ENCODE peak calls at places on chromosomes 3 and 15, in eight cellular contexts. One of them, this sample, is unnamed.

GRCh38 chr15:69979269-69979668 is 118.4 kb downstream of the TLE3 start:
- DNase-seq in IMR-90: peak
- DNase-seq in breast epithelium: no peak
- DNase-seq in transverse colon: peak
- DNase-seq in body of pancreas: peak
- DNase-seq in heart left ventricle: no peak
- DNase-seq in testis: no peak
- DNase-seq in K562: no peak
- DNase-seq in this sample: no peak

GRCh38 chr15:89836255-89837133 is 21.8 kb upstream of the ANPEP start:
- DNase-seq in IMR-90: peak
- DNase-seq in breast epithelium: no peak
- DNase-seq in transverse colon: no peak
- DNase-seq in body of pancreas: no peak
- DNase-seq in heart left ventricle: no peak
- DNase-seq in testis: no peak
- DNase-seq in K562: no peak
- DNase-seq in this sample: no peak

GRCh38 chr15:83611312-83611711 is 42.6 kb upstream of the ADAMTSL3 start:
- DNase-seq in IMR-90: no peak
- DNase-seq in breast epithelium: no peak
- DNase-seq in transverse colon: no peak
- DNase-seq in body of pancreas: peak
- DNase-seq in heart left ventricle: no peak
- DNase-seq in testis: no peak
- DNase-seq in K562: no peak
- DNase-seq in this sample: no peak

GRCh38 chr3:104040896-104041295 is 1325.8 kb upstream of the ALCAM start:
- DNase-seq in IMR-90: no peak
- DNase-seq in breast epithelium: no peak
- DNase-seq in transverse colon: no peak
- DNase-seq in body of pancreas: no peak
- DNase-seq in heart left ventricle: no peak
- DNase-seq in testis: no peak
- DNase-seq in K562: no peak
- DNase-seq in this sample: no peak

GRCh38 chr15:71182522-71182921 is 67.3 kb downstream of the THSD4 start:
- DNase-seq in IMR-90: no peak
- DNase-seq in breast epithelium: no peak
- DNase-seq in transverse colon: no peak
- DNase-seq in body of pancreas: no peak
- DNase-seq in heart left ventricle: no peak
- DNase-seq in testis: no peak
- DNase-seq in K562: no peak
- DNase-seq in this sample: no peak

GRCh38 chr3:16391936-16392536 is 121.5 kb downstream of the RFTN1 start:
- DNase-seq in IMR-90: no peak
- DNase-seq in breast epithelium: no peak
- DNase-seq in transverse colon: no peak
- DNase-seq in body of pancreas: no peak
- DNase-seq in heart left ventricle: no peak
- DNase-seq in testis: no peak
- DNase-seq in K562: no peak
- DNase-seq in this sample: no peak

GRCh38 chr3:50572158-50572557 is 2.8 kb downstream of the HEMK1 start:
- DNase-seq in IMR-90: peak
- DNase-seq in breast epithelium: peak
- DNase-seq in transverse colon: peak
- DNase-seq in body of pancreas: peak
- DNase-seq in heart left ventricle: peak
- DNase-seq in testis: peak
- DNase-seq in K562: peak
- DNase-seq in this sample: peak

GRCh38 chr15:63969652-63970421 is 76.4 kb downstream of the DAPK2 start:
- DNase-seq in IMR-90: no peak
- DNase-seq in breast epithelium: no peak
- DNase-seq in transverse colon: peak
- DNase-seq in body of pancreas: peak
- DNase-seq in heart left ventricle: peak
- DNase-seq in testis: no peak
- DNase-seq in K562: no peak
- DNase-seq in this sample: no peak

GRCh38 chr3:54859204-54859603 is 68.7 kb downstream of the LRTM1 start:
- DNase-seq in IMR-90: peak
- DNase-seq in breast epithelium: no peak
- DNase-seq in transverse colon: no peak
- DNase-seq in body of pancreas: no peak
- DNase-seq in heart left ventricle: no peak
- DNase-seq in testis: no peak
- DNase-seq in K562: no peak
- DNase-seq in this sample: no peak

GRCh38 chr15:66705277-66705927 is 3.4 kb downstream of the SMAD6 start:
- DNase-seq in IMR-90: no peak
- DNase-seq in breast epithelium: no peak
- DNase-seq in transverse colon: no peak
- DNase-seq in body of pancreas: no peak
- DNase-seq in heart left ventricle: no peak
- DNase-seq in testis: no peak
- DNase-seq in K562: no peak
- DNase-seq in this sample: no peak

GRCh38 chr15:66706225-66706732 is 4.2 kb downstream of the SMAD6 start:
- DNase-seq in IMR-90: peak
- DNase-seq in breast epithelium: no peak
- DNase-seq in transverse colon: no peak
- DNase-seq in body of pancreas: peak
- DNase-seq in heart left ventricle: peak
- DNase-seq in testis: peak
- DNase-seq in K562: peak
- DNase-seq in this sample: no peak

GRCh38 chr15:66708389-66708788 is 6.4 kb downstream of the SMAD6 start:
- DNase-seq in IMR-90: no peak
- DNase-seq in breast epithelium: no peak
- DNase-seq in transverse colon: no peak
- DNase-seq in body of pancreas: no peak
- DNase-seq in heart left ventricle: no peak
- DNase-seq in testis: no peak
- DNase-seq in K562: no peak
- DNase-seq in this sample: no peak

GRCh38 chr15:66707310-66708160 is 5.5 kb downstream of the SMAD6 start:
- DNase-seq in IMR-90: peak
- DNase-seq in breast epithelium: no peak
- DNase-seq in transverse colon: peak
- DNase-seq in body of pancreas: peak
- DNase-seq in heart left ventricle: peak
- DNase-seq in testis: peak
- DNase-seq in K562: no peak
- DNase-seq in this sample: peak

GRCh38 chr15:66706840-66707239 is 4.8 kb downstream of the SMAD6 start:
- DNase-seq in IMR-90: no peak
- DNase-seq in breast epithelium: no peak
- DNase-seq in transverse colon: no peak
- DNase-seq in body of pancreas: no peak
- DNase-seq in heart left ventricle: no peak
- DNase-seq in testis: no peak
- DNase-seq in K562: no peak
- DNase-seq in this sample: no peak
- H3K4me3 ChIP-seq in IMR-90: no peak
- H3K4me3 ChIP-seq in breast epithelium: peak
- H3K4me3 ChIP-seq in transverse colon: no peak
- H3K4me3 ChIP-seq in body of pancreas: no peak
- H3K4me3 ChIP-seq in heart left ventricle: peak
- H3K4me3 ChIP-seq in testis: peak
- H3K4me3 ChIP-seq in K562: no peak
- H3K4me3 ChIP-seq in this sample: peak

GRCh38 chr15:80180986-80181385 is 28.2 kb downstream of the FAH start:
- DNase-seq in IMR-90: no peak
- DNase-seq in breast epithelium: no peak
- DNase-seq in transverse colon: no peak
- DNase-seq in body of pancreas: no peak
- DNase-seq in heart left ventricle: no peak
- DNase-seq in testis: no peak
- DNase-seq in K562: no peak
- DNase-seq in this sample: peak

GRCh38 chr15:80180468-80180867 is 27.7 kb downstream of the FAH start:
- DNase-seq in IMR-90: no peak
- DNase-seq in breast epithelium: no peak
- DNase-seq in transverse colon: no peak
- DNase-seq in body of pancreas: no peak
- DNase-seq in heart left ventricle: no peak
- DNase-seq in testis: no peak
- DNase-seq in K562: no peak
- DNase-seq in this sample: no peak

GRCh38 chr15:80179025-80179759 is 26.4 kb downstream of the FAH start:
- DNase-seq in IMR-90: peak
- DNase-seq in breast epithelium: no peak
- DNase-seq in transverse colon: no peak
- DNase-seq in body of pancreas: no peak
- DNase-seq in heart left ventricle: no peak
- DNase-seq in testis: no peak
- DNase-seq in K562: no peak
- DNase-seq in this sample: no peak

GRCh38 chr15:80182611-80183210 is 29.9 kb downstream of the FAH start:
- DNase-seq in IMR-90: peak
- DNase-seq in breast epithelium: no peak
- DNase-seq in transverse colon: no peak
- DNase-seq in body of pancreas: no peak
- DNase-seq in heart left ventricle: no peak
- DNase-seq in testis: no peak
- DNase-seq in K562: no peak
- DNase-seq in this sample: no peak

DNA sequence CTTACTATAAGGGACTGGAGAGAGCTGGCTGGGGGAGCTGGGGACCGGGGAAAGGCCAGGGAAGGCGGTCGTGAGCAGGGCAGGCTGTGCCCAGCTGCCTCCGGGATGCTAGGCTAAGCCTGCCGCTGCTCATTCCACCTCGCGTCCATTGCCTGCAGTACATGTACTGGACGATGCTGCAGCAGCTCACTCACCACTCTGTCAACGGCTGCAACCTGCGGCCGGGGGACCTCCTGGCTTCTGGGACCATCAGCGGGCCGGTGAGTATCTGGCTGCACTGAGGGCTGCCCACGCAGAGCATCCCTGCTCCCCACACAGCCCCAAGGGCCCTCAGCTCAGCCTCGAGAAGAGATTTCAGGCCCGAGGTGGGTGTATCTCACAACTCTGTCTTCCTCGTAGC is 27.2 kb downstream of the FAH start:
- DNase-seq in IMR-90: no peak
- DNase-seq in breast epithelium: no peak
- DNase-seq in transverse colon: no peak
- DNase-seq in body of pancreas: no peak
- DNase-seq in heart left ventricle: no peak
- DNase-seq in testis: no peak
- DNase-seq in K562: no peak
- DNase-seq in this sample: no peak
- TF ChIP-seq POLR2A in IMR-90: no peak
- TF ChIP-seq POLR2A in breast epithelium: no peak
- TF ChIP-seq POLR2A in transverse colon: no peak
- TF ChIP-seq POLR2A in body of pancreas: no peak
- TF ChIP-seq POLR2A in heart left ventricle: no peak
- TF ChIP-seq POLR2A in testis: no peak
- TF ChIP-seq POLR2A in K562: no peak
- TF ChIP-seq POLR2A in this sample: no peak

GRCh38 chr3:122466701-122467240 is 48.0 kb downstream of the KPNA1 start:
- DNase-seq in IMR-90: no peak
- DNase-seq in breast epithelium: no peak
- DNase-seq in transverse colon: no peak
- DNase-seq in body of pancreas: no peak
- DNase-seq in heart left ventricle: no peak
- DNase-seq in testis: no peak
- DNase-seq in K562: no peak
- DNase-seq in this sample: no peak

GRCh38 chr3:122464659-122465058 is 48.8 kb upstream of the WDR5B start:
- DNase-seq in IMR-90: no peak
- DNase-seq in breast epithelium: no peak
- DNase-seq in transverse colon: no peak
- DNase-seq in body of pancreas: no peak
- DNase-seq in heart left ventricle: no peak
- DNase-seq in testis: no peak
- DNase-seq in K562: no peak
- DNase-seq in this sample: no peak

GRCh38 chr3:122468896-122469533 is 45.7 kb downstream of the KPNA1 start:
- DNase-seq in IMR-90: no peak
- DNase-seq in breast epithelium: no peak
- DNase-seq in transverse colon: no peak
- DNase-seq in body of pancreas: no peak
- DNase-seq in heart left ventricle: no peak
- DNase-seq in testis: no peak
- DNase-seq in K562: no peak
- DNase-seq in this sample: no peak

DNA sequence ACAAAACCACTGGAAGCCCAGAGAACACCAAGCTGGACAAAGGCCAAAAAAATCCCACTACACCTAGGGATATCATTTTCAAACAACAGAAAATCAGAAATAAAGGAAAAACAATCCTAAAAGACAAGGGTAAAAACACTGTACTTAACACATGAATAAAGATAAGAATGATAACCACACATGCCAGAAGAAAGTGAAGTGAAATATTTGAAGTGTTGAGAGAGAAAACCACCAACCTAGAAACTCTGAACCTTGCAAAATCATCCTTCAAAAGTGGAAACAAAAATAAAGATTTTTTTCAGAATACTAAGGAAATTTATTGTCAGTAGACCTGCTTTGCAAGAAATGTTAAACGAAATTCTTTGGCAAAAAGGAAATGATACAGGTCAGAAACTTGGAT is 45.1 kb downstream of the KPNA1 start:
- DNase-seq in IMR-90: no peak
- DNase-seq in breast epithelium: no peak
- DNase-seq in transverse colon: no peak
- DNase-seq in body of pancreas: no peak
- DNase-seq in heart left ventricle: no peak
- DNase-seq in testis: no peak
- DNase-seq in K562: no peak
- DNase-seq in this sample: no peak
- H3K4me3 ChIP-seq in IMR-90: no peak
- H3K4me3 ChIP-seq in breast epithelium: no peak
- H3K4me3 ChIP-seq in transverse colon: no peak
- H3K4me3 ChIP-seq in body of pancreas: no peak
- H3K4me3 ChIP-seq in heart left ventricle: no peak
- H3K4me3 ChIP-seq in testis: no peak
- H3K4me3 ChIP-seq in K562: no peak
- H3K4me3 ChIP-seq in this sample: no peak

DNA sequence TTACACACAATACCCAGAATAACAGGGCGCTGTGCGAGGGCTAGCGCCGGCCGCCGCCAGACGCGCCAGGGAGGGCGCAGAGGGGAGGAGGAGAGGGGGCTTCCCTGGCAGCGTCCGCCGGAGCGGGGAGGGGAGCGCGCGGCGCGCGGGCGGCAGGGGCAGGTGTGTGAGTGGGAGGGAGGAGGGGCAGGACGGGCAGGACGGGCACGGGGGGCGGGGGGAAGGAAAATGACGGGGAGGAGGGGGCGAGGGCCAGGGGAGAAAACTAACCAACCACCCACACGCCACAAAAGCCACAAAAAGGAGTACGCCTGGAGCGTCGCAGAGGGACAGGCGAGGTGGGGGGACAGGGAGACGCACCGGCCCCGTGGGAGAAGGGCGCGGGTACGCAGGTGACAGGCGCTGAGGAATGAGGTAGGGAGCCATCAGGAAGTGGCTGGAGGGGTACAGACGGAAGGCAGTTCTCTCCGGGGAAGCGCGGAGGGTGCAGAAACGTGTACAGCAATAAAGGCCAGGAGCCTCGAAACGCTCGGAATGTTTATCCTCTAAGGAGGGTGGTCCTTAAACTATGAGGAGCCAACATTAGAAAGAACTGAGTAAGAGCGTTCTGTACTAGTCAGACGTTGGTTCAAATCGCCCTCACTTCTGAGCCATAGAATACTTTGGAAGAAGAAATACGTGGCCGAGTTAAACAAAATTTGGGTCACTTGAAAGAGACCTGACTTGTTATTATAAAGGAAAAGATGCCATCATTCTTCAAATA is 683 bp upstream of the SATB1 start:
- DNase-seq in IMR-90: no peak
- DNase-seq in breast epithelium: peak
- DNase-seq in transverse colon: peak
- DNase-seq in body of pancreas: peak
- DNase-seq in heart left ventricle: peak
- DNase-seq in testis: no peak
- DNase-seq in K562: no peak
- DNase-seq in this sample: peak
- TF ChIP-seq POLR2A in IMR-90: no peak
- TF ChIP-seq POLR2A in breast epithelium: no peak
- TF ChIP-seq POLR2A in transverse colon: peak
- TF ChIP-seq POLR2A in body of pancreas: peak
- TF ChIP-seq POLR2A in heart left ventricle: no peak
- TF ChIP-seq POLR2A in testis: no peak
- TF ChIP-seq POLR2A in K562: no peak
- TF ChIP-seq POLR2A in this sample: no peak

This sample was measured in sigmoid colon.